ENCODE peak calls at places on chromosomes 1 and 21, in seven cellular contexts. One of them, this sample, is unnamed.

GRCh38 chr1:26833432-26834405 is 7.2 kb downstream of the ZDHHC18 start:
- DNase-seq in heart left ventricle: no peak
- DNase-seq in A549: no peak
- DNase-seq in hepatocyte: no peak
- DNase-seq in GM23338: no peak
- DNase-seq in heart right ventricle: no peak
- DNase-seq in AG04450: no peak
- DNase-seq in this sample: peak

GRCh38 chr1:212234431-212235298 is 50.5 kb upstream of the PPP2R5A start:
- DNase-seq in heart left ventricle: peak
- DNase-seq in A549: peak
- DNase-seq in hepatocyte: peak
- DNase-seq in GM23338: no peak
- DNase-seq in heart right ventricle: peak
- DNase-seq in AG04450: peak
- DNase-seq in this sample: no peak

GRCh38 chr1:15196069-15196468 is 42.5 kb downstream of the TMEM51 start:
- DNase-seq in heart left ventricle: no peak
- DNase-seq in A549: no peak
- DNase-seq in hepatocyte: no peak
- DNase-seq in GM23338: no peak
- DNase-seq in heart right ventricle: no peak
- DNase-seq in AG04450: no peak
- DNase-seq in this sample: no peak

GRCh38 chr1:214568328-214568727 is 16.9 kb upstream of the PTPN14 start:
- DNase-seq in heart left ventricle: no peak
- DNase-seq in A549: no peak
- DNase-seq in hepatocyte: no peak
- DNase-seq in GM23338: no peak
- DNase-seq in heart right ventricle: no peak
- DNase-seq in AG04450: no peak
- DNase-seq in this sample: no peak

GRCh38 chr1:212566522-212567479 is 41.8 kb upstream of the ATF3 start:
- DNase-seq in heart left ventricle: peak
- DNase-seq in A549: peak
- DNase-seq in hepatocyte: peak
- DNase-seq in GM23338: no peak
- DNase-seq in heart right ventricle: peak
- DNase-seq in AG04450: peak
- DNase-seq in this sample: no peak

GRCh38 chr1:3226191-3226590 is 157.2 kb downstream of the PRDM16 start:
- DNase-seq in heart left ventricle: no peak
- DNase-seq in A549: no peak
- DNase-seq in hepatocyte: no peak
- DNase-seq in GM23338: no peak
- DNase-seq in heart right ventricle: no peak
- DNase-seq in AG04450: no peak
- DNase-seq in this sample: no peak

GRCh38 chr1:94068831-94069648 is 51.9 kb downstream of the ABCA4 start:
- DNase-seq in heart left ventricle: peak
- DNase-seq in A549: peak
- DNase-seq in hepatocyte: peak
- DNase-seq in GM23338: no peak
- DNase-seq in heart right ventricle: peak
- DNase-seq in AG04450: peak
- DNase-seq in this sample: no peak

GRCh38 chr1:63794927-63795326 is 21.1 kb downstream of the ROR1 start:
- DNase-seq in heart left ventricle: no peak
- DNase-seq in A549: no peak
- DNase-seq in hepatocyte: no peak
- DNase-seq in GM23338: peak
- DNase-seq in heart right ventricle: no peak
- DNase-seq in AG04450: no peak
- DNase-seq in this sample: no peak

GRCh38 chr1:244163861-244164562 is 112.9 kb downstream of the ZBTB18 start:
- DNase-seq in heart left ventricle: peak
- DNase-seq in A549: peak
- DNase-seq in hepatocyte: peak
- DNase-seq in GM23338: peak
- DNase-seq in heart right ventricle: peak
- DNase-seq in AG04450: peak
- DNase-seq in this sample: no peak

GRCh38 chr1:33433509-33434362 is 2.8 kb upstream of the PHC2 start:
- DNase-seq in heart left ventricle: peak
- DNase-seq in A549: peak
- DNase-seq in hepatocyte: peak
- DNase-seq in GM23338: no peak
- DNase-seq in heart right ventricle: peak
- DNase-seq in AG04450: peak
- DNase-seq in this sample: peak

GRCh38 chr1:116345830-116346229 is 27.2 kb upstream of the ATP1A1 start:
- DNase-seq in heart left ventricle: no peak
- DNase-seq in A549: no peak
- DNase-seq in hepatocyte: no peak
- DNase-seq in GM23338: peak
- DNase-seq in heart right ventricle: no peak
- DNase-seq in AG04450: no peak
- DNase-seq in this sample: no peak

GRCh38 chr1:94955767-94956632 is 29.1 kb upstream of the CNN3 start:
- DNase-seq in heart left ventricle: peak
- DNase-seq in A549: no peak
- DNase-seq in hepatocyte: peak
- DNase-seq in GM23338: no peak
- DNase-seq in heart right ventricle: peak
- DNase-seq in AG04450: no peak
- DNase-seq in this sample: no peak

GRCh38 chr1:231354330-231355020 is 16.4 kb downstream of the SPRTN start:
- DNase-seq in heart left ventricle: no peak
- DNase-seq in A549: no peak
- DNase-seq in hepatocyte: no peak
- DNase-seq in GM23338: no peak
- DNase-seq in heart right ventricle: no peak
- DNase-seq in AG04450: no peak
- DNase-seq in this sample: no peak

GRCh38 chr1:206439205-206439604 is 31.1 kb upstream of the IKBKE start:
- DNase-seq in heart left ventricle: no peak
- DNase-seq in A549: no peak
- DNase-seq in hepatocyte: no peak
- DNase-seq in GM23338: no peak
- DNase-seq in heart right ventricle: no peak
- DNase-seq in AG04450: no peak
- DNase-seq in this sample: no peak

GRCh38 chr1:229192851-229193250 is 78.1 kb upstream of the RAB4A start:
- DNase-seq in heart left ventricle: no peak
- DNase-seq in A549: no peak
- DNase-seq in hepatocyte: no peak
- DNase-seq in GM23338: no peak
- DNase-seq in heart right ventricle: no peak
- DNase-seq in AG04450: no peak
- DNase-seq in this sample: no peak

GRCh38 chr21:18369115-18369514 is 34.5 kb downstream of the TMPRSS15 start:
- DNase-seq in heart left ventricle: no peak
- DNase-seq in A549: no peak
- DNase-seq in hepatocyte: peak
- DNase-seq in GM23338: peak
- DNase-seq in heart right ventricle: no peak
- DNase-seq in AG04450: no peak
- DNase-seq in this sample: no peak

GRCh38 chr21:38741092-38741975 is 64.4 kb upstream of the ETS2 start:
- DNase-seq in heart left ventricle: no peak
- DNase-seq in A549: no peak
- DNase-seq in hepatocyte: no peak
- DNase-seq in GM23338: no peak
- DNase-seq in heart right ventricle: no peak
- DNase-seq in AG04450: no peak
- DNase-seq in this sample: no peak

GRCh38 chr1:25810341-25811299 is 9.1 kb upstream of the MTFR1L start:
- DNase-seq in heart left ventricle: peak
- DNase-seq in A549: peak
- DNase-seq in hepatocyte: peak
- DNase-seq in GM23338: peak
- DNase-seq in heart right ventricle: peak
- DNase-seq in AG04450: no peak
- DNase-seq in this sample: peak

GRCh38 chr1:43879414-43879813 is 54.2 kb upstream of the ARTN start:
- DNase-seq in heart left ventricle: no peak
- DNase-seq in A549: no peak
- DNase-seq in hepatocyte: no peak
- DNase-seq in GM23338: no peak
- DNase-seq in heart right ventricle: no peak
- DNase-seq in AG04450: no peak
- DNase-seq in this sample: no peak
- H3K27ac ChIP-seq in heart left ventricle: peak
- H3K27ac ChIP-seq in A549: no peak
- H3K27ac ChIP-seq in hepatocyte: no peak
- H3K27ac ChIP-seq in GM23338: no peak
- H3K27ac ChIP-seq in heart right ventricle: peak
- H3K27ac ChIP-seq in AG04450: no peak
- H3K27ac ChIP-seq in this sample: no peak

GRCh38 chr1:159855709-159856108 is 6.7 kb downstream of the VSIG8 start:
- DNase-seq in heart left ventricle: no peak
- DNase-seq in A549: no peak
- DNase-seq in hepatocyte: no peak
- DNase-seq in GM23338: no peak
- DNase-seq in heart right ventricle: no peak
- DNase-seq in AG04450: no peak
- DNase-seq in this sample: no peak

GRCh38 chr1:159854101-159854692 is 8.3 kb downstream of the VSIG8 start:
- DNase-seq in heart left ventricle: peak
- DNase-seq in A549: peak
- DNase-seq in hepatocyte: peak
- DNase-seq in GM23338: peak
- DNase-seq in heart right ventricle: peak
- DNase-seq in AG04450: no peak
- DNase-seq in this sample: peak

GRCh38 chr1:159856576-159856975 is 5.9 kb downstream of the VSIG8 start:
- DNase-seq in heart left ventricle: no peak
- DNase-seq in A549: no peak
- DNase-seq in hepatocyte: no peak
- DNase-seq in GM23338: no peak
- DNase-seq in heart right ventricle: no peak
- DNase-seq in AG04450: no peak
- DNase-seq in this sample: no peak

GRCh38 chr1:159853417-159853816 is 9.0 kb downstream of the VSIG8 start:
- DNase-seq in heart left ventricle: no peak
- DNase-seq in A549: no peak
- DNase-seq in hepatocyte: no peak
- DNase-seq in GM23338: no peak
- DNase-seq in heart right ventricle: no peak
- DNase-seq in AG04450: no peak
- DNase-seq in this sample: no peak

DNA sequence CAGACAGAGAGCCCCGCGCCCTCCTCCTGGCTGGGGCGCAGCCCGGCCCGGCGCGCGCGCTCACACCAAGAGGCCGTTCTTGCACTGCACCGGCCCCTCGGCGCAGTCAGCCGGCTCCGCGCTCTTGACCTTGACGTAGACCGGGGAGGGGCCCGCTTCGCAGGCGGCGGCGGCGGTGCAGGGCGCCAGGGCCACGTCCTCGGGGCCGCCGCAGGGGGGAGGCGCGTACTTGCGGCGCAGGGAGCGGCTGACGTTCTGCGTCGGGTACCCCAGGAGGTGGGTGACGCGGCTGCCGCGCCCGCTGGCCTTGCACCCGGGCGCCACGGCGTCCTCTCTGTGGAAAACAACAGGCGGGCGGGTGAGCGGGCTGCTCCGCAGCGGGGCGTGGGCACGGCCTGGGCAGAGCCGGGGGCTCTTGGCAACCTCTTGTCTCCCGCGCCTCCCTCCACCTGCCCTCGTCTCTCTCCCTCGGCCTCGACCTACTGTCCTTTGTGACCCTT is 7.7 kb downstream of the VSIG8 start:
- DNase-seq in heart left ventricle: peak
- DNase-seq in A549: peak
- DNase-seq in hepatocyte: peak
- DNase-seq in GM23338: peak
- DNase-seq in heart right ventricle: peak
- DNase-seq in AG04450: peak
- DNase-seq in this sample: peak
- TF ChIP-seq CTCF in heart left ventricle: no peak
- TF ChIP-seq CTCF in A549: no peak
- TF ChIP-seq CTCF in hepatocyte: no peak
- TF ChIP-seq CTCF in GM23338: no peak
- TF ChIP-seq CTCF in heart right ventricle: no peak
- TF ChIP-seq CTCF in AG04450: no peak
- TF ChIP-seq CTCF in this sample: no peak

DNA sequence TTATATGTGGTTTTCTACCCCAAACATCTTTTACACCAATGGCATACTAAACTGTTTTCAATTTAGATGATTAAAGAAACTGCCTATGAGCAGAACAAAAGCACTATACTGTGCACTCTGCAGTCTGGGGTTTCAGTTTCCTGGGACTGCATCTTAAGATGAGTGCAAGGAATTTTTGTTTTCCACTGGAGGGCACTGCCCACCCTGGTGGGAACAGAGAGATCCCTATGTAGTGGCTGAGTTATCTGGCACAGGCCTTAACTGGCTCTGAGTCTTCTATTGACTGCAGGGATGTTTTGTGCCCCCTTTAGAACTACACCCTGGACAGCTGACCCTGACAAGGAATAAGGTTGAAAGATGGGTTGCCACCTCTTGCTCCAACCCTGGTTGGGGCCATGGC is 12.0 kb downstream of the PROK1 start:
- DNase-seq in heart left ventricle: no peak
- DNase-seq in A549: no peak
- DNase-seq in hepatocyte: no peak
- DNase-seq in GM23338: no peak
- DNase-seq in heart right ventricle: no peak
- DNase-seq in AG04450: no peak
- DNase-seq in this sample: no peak
- H3K27ac ChIP-seq in heart left ventricle: no peak
- H3K27ac ChIP-seq in A549: peak
- H3K27ac ChIP-seq in hepatocyte: peak
- H3K27ac ChIP-seq in GM23338: no peak
- H3K27ac ChIP-seq in heart right ventricle: no peak
- H3K27ac ChIP-seq in AG04450: no peak
- H3K27ac ChIP-seq in this sample: no peak

GRCh38 chr1:28074892-28075511 is 13.4 kb downstream of the EYA3 start:
- DNase-seq in heart left ventricle: no peak
- DNase-seq in A549: no peak
- DNase-seq in hepatocyte: no peak
- DNase-seq in GM23338: no peak
- DNase-seq in heart right ventricle: no peak
- DNase-seq in AG04450: no peak
- DNase-seq in this sample: no peak

GRCh38 chr1:28067523-28068090 is 20.8 kb downstream of the EYA3 start:
- DNase-seq in heart left ventricle: no peak
- DNase-seq in A549: no peak
- DNase-seq in hepatocyte: no peak
- DNase-seq in GM23338: no peak
- DNase-seq in heart right ventricle: no peak
- DNase-seq in AG04450: no peak
- DNase-seq in this sample: no peak

GRCh38 chr1:28070725-28071593 is 17.5 kb downstream of the EYA3 start:
- DNase-seq in heart left ventricle: no peak
- DNase-seq in A549: no peak
- DNase-seq in hepatocyte: no peak
- DNase-seq in GM23338: no peak
- DNase-seq in heart right ventricle: no peak
- DNase-seq in AG04450: no peak
- DNase-seq in this sample: no peak

GRCh38 chr1:28073867-28074266 is 14.5 kb downstream of the EYA3 start:
- DNase-seq in heart left ventricle: no peak
- DNase-seq in A549: no peak
- DNase-seq in hepatocyte: no peak
- DNase-seq in GM23338: no peak
- DNase-seq in heart right ventricle: no peak
- DNase-seq in AG04450: no peak
- DNase-seq in this sample: no peak

GRCh38 chr1:28071813-28072212 is 16.6 kb downstream of the EYA3 start:
- DNase-seq in heart left ventricle: no peak
- DNase-seq in A549: no peak
- DNase-seq in hepatocyte: no peak
- DNase-seq in GM23338: no peak
- DNase-seq in heart right ventricle: no peak
- DNase-seq in AG04450: no peak
- DNase-seq in this sample: no peak
- TF ChIP-seq CTCF in heart left ventricle: no peak
- TF ChIP-seq CTCF in A549: no peak
- TF ChIP-seq CTCF in hepatocyte: no peak
- TF ChIP-seq CTCF in GM23338: no peak
- TF ChIP-seq CTCF in heart right ventricle: no peak
- TF ChIP-seq CTCF in AG04450: no peak
- TF ChIP-seq CTCF in this sample: no peak